ENCODE peak calls at places on chromosome 3, in six cellular contexts. B is uterus, S is spleen, P is fibroblast of villous mesenchyme, F is cardiac fibroblast, L is endodermal cell. X is an unnamed sample.

GRCh38 chr3:126030455-126030854 is 53.5 kb downstream of the SLC41A3 start:
- DNase-seq in B (no peak), S (no peak), P (no peak), F (no peak), L (no peak), X (no peak)

GRCh38 chr3:52533623-52534280 is at the start of gene NT5DC2:
- DNase-seq in B (peak), S (peak), P (peak), F (peak), L (peak), X (peak)

GRCh38 chr3:133804896-133805295 is 719 bp upstream of the SRPRB start:
- DNase-seq in B (no peak), S (no peak), P (no peak), F (no peak), L (no peak), X (no peak)

GRCh38 chr3:180683816-180684215 is 4.5 kb upstream of the CCDC39 start:
- DNase-seq in B (no peak), S (no peak), P (no peak), F (no peak), L (no peak), X (no peak)

GRCh38 chr3:141552440-141552991 is 65.7 kb downstream of the RASA2 start:
- DNase-seq in B (no peak), S (no peak), P (no peak), F (no peak), L (no peak), X (no peak)

GRCh38 chr3:196689941-196690660 is 21.9 kb downstream of the CEP19 start:
- DNase-seq in B (no peak), S (no peak), P (no peak), F (no peak), L (no peak), X (no peak)

GRCh38 chr3:107375682-107376081 is 1.6 kb upstream of the CCDC54 start:
- DNase-seq in B (no peak), S (no peak), P (no peak), F (no peak), L (no peak), X (no peak)

GRCh38 chr3:89306535-89306934 is 199.1 kb downstream of the EPHA3 start:
- DNase-seq in B (no peak), S (no peak), P (no peak), F (no peak), L (no peak), X (no peak)

GRCh38 chr3:103629391-103629790 is 1194.6 kb downstream of the ZPLD1 start:
- DNase-seq in B (no peak), S (no peak), P (no peak), F (no peak), L (no peak), X (no peak)
- TF ChIP-seq CTCF in B (no peak), S (no peak), P (no peak), F (no peak), L (no peak), X (no peak)

GRCh38 chr3:82448320-82448719 is 686.9 kb upstream of the GBE1 start:
- DNase-seq in B (no peak), S (no peak), P (no peak), F (no peak), L (no peak), X (no peak)
- H3K4me3 ChIP-seq in B (no peak), S (no peak), P (no peak), F (no peak), L (no peak), X (no peak)

DNA sequence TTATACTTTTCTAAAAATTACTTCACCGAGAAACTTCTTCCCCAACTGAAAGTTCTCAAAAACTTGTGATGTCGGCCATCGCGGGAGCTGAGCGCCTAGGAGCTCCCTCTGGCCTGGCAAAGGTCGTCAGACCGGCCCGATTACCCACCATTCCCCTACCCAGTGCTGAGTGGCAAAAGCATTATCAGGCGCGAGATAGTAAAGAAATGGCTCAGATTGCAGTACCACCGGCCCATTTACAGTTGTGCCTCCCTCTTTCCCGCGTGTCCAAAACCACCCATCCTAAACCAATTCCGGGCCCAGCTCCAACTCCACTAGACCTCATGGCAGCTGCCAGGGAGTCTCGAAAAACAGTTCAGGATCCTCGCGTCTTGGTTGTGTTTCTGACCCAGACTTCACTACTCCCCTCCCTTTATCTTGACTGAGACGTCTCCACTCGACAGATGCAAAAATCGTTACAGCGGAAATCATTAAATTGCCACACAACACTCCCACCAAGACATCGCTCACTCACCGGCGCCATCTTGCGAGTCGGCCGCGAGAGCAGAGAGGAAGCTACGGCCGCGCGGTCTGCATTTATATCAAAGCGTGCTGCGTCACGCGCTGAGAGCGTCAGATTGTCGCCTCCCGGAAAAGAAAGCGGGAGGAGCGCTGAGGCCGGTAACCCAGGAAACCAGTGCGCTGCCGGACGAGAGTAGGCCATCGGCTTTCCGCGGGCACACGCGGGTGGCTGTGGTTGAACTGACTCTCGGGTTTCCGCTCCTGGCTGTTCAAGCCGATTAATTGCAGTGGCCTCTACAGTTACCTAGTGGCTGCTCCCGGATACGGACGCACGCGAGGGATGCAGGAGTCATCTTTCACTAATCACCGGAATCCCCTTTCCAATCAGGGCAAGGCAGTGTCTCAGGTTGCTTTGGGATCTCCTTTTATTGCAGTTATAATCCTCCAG is at the start of gene RPL22L1:
- DNase-seq in B (peak), S (peak), P (peak), F (peak), L (peak), X (peak)
- TF ChIP-seq CTCF in B (peak), S (no peak), P (no peak), F (no peak), L (peak), X (peak)

DNA sequence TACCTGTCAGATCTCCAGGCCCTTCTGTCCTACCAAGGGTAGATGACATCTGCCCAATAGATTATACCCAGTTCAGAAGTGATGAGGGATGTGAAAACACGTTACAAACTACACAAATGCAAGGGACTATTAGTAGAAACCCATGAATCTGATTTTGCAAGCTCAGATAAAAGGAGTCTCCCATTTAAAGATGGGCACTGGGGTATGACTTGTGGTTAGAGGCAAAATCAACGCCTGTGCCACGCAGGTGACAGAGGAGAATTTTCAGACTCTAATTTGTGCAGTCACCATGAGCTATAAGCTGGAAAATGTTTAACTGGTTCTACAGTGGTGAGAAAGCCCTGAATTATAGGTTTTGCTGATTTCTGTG is 184.4 kb upstream of the LPP start:
- DNase-seq in B (no peak), S (no peak), P (no peak), F (no peak), L (no peak), X (no peak)
- H3K4me3 ChIP-seq in B (no peak), S (no peak), P (no peak), F (no peak), L (no peak), X (no peak)

GRCh38 chr3:99532246-99532645 is 106.1 kb upstream of the COL8A1 start:
- DNase-seq in B (peak), S (no peak), P (peak), F (peak), L (peak), X (peak)
- TF ChIP-seq CTCF in B (peak), S (no peak), P (peak), F (peak), L (peak), X (peak)

GRCh38 chr3:127135241-127136023 is 57.5 kb upstream of the PRR23E start:
- DNase-seq in B (peak), S (no peak), P (peak), F (peak), L (peak), X (peak)

GRCh38 chr3:127134466-127134865 is 58.5 kb upstream of the PRR23E start:
- DNase-seq in B (no peak), S (no peak), P (no peak), F (no peak), L (peak), X (no peak)

GRCh38 chr3:127136024-127136600 is 56.8 kb upstream of the PRR23E start:
- DNase-seq in B (no peak), S (no peak), P (no peak), F (no peak), L (no peak), X (no peak)

GRCh38 chr3:127133971-127134370 is 59.0 kb upstream of the PRR23E start:
- DNase-seq in B (no peak), S (no peak), P (no peak), F (no peak), L (peak), X (no peak)

GRCh38 chr3:127134887-127135240 is 58.1 kb upstream of the PRR23E start:
- DNase-seq in B (no peak), S (no peak), P (no peak), F (no peak), L (no peak), X (peak)
- H3K4me3 ChIP-seq in B (no peak), S (no peak), P (no peak), F (no peak), L (no peak), X (no peak)